ENCODE peak calls at places on chromosomes 4 and X, in six cellular contexts. Z, T, W, B, P and E are unnamed samples.
A peak's percentile ranks its signal among the peaks of the same experiment; 100 is the strongest.

GRCh38 chr4:36823199-36823967 is 421.2 kb upstream of the NWD2 start:
- DNase-seq in Z (no peak), T (no peak), W (peak; percentile 2), B (no peak), P (no peak), E (no peak)

GRCh38 chrX:72396117-72396516 is 90.4 kb upstream of the CITED1 start:
- DNase-seq in Z (no peak), T (no peak), W (no peak), B (no peak), P (no peak), E (no peak)

GRCh38 chr4:183971938-183972490 is 66.9 kb downstream of the STOX2 start:
- DNase-seq in Z (no peak), T (peak; percentile 47), W (no peak), B (no peak), P (no peak), E (no peak)

GRCh38 chr4:96670381-96670780 is 830.5 kb downstream of the PDHA2 start:
- DNase-seq in Z (no peak), T (no peak), W (no peak), B (no peak), P (no peak), E (no peak)

GRCh38 chr4:154349829-154350228 is 141.8 kb downstream of the DCHS2 start:
- DNase-seq in Z (no peak), T (no peak), W (no peak), B (no peak), P (no peak), E (no peak)

GRCh38 chr4:133146574-133147198 is 2.4 kb upstream of the PCDH10 start:
- DNase-seq in Z (no peak), T (no peak), W (peak; percentile 53), B (peak; percentile 72), P (peak; percentile 76), E (peak; percentile 77)

GRCh38 chrX:30196322-30196721 is 19.0 kb upstream of the MAGEB2 start:
- DNase-seq in Z (no peak), T (no peak), W (peak; percentile 4), B (no peak), P (no peak), E (no peak)

GRCh38 chrX:153871451-153871850 is 14.5 kb downstream of the L1CAM start:
- DNase-seq in Z (no peak), T (no peak), W (no peak), B (no peak), P (no peak), E (peak; percentile 49)

GRCh38 chr4:98873059-98873458 is 55.9 kb downstream of the EIF4E start:
- DNase-seq in Z (no peak), T (no peak), W (peak; percentile 63), B (no peak), P (no peak), E (no peak)

GRCh38 chrX:153635788-153636668 is 11.0 kb upstream of the DUSP9 start:
- DNase-seq in Z (no peak), T (no peak), W (no peak), B (no peak), P (no peak), E (no peak)

GRCh38 chr4:24042094-24042493 is 152.2 kb upstream of the PPARGC1A start:
- DNase-seq in Z (no peak), T (no peak), W (peak; percentile 85), B (no peak), P (no peak), E (no peak)

GRCh38 chr4:114694770-114695169 is 96.2 kb downstream of the UGT8 start:
- DNase-seq in Z (no peak), T (no peak), W (peak; percentile 23), B (no peak), P (no peak), E (no peak)

GRCh38 chr4:51844157-51845054 is 1.5 kb downstream of the DCUN1D4 start:
- DNase-seq in Z (peak; percentile 93), T (peak; percentile 93), W (peak; percentile 90), B (peak; percentile 97), P (peak; percentile 91), E (peak; percentile 86)

GRCh38 chr4:81491943-81492342 is 20.2 kb upstream of the RASGEF1B start:
- DNase-seq in Z (no peak), T (no peak), W (no peak), B (no peak), P (no peak), E (no peak)

GRCh38 chr4:145501051-145501660 is 19.5 kb downstream of the SMAD1 start:
- DNase-seq in Z (no peak), T (no peak), W (no peak), B (no peak), P (no peak), E (no peak)

GRCh38 chrX:426881-427280 is 40.2 kb upstream of the PPP2R3B start:
- DNase-seq in Z (no peak), T (no peak), W (peak; percentile 13), B (no peak), P (no peak), E (no peak)

GRCh38 chr4:54898941-54899340 is 226.5 kb downstream of the KDR start:
- DNase-seq in Z (no peak), T (no peak), W (peak; percentile 52), B (no peak), P (no peak), E (no peak)

GRCh38 chr4:63777571-63777970 is 631.7 kb downstream of the TECRL start:
- DNase-seq in Z (no peak), T (no peak), W (no peak), B (no peak), P (no peak), E (no peak)

GRCh38 chr4:152165146-152165545 is 370.7 kb downstream of the FBXW7 start:
- DNase-seq in Z (no peak), T (no peak), W (peak; percentile 39), B (no peak), P (no peak), E (no peak)

GRCh38 chr4:41880840-41881831 is 54.1 kb upstream of the TMEM33 start:
- DNase-seq in Z (no peak), T (no peak), W (no peak), B (no peak), P (no peak), E (peak; percentile 49)

GRCh38 chrX:2176274-2176673 is 324.5 kb downstream of the DHRSX start:
- DNase-seq in Z (no peak), T (no peak), W (no peak), B (no peak), P (no peak), E (no peak)

DNA sequence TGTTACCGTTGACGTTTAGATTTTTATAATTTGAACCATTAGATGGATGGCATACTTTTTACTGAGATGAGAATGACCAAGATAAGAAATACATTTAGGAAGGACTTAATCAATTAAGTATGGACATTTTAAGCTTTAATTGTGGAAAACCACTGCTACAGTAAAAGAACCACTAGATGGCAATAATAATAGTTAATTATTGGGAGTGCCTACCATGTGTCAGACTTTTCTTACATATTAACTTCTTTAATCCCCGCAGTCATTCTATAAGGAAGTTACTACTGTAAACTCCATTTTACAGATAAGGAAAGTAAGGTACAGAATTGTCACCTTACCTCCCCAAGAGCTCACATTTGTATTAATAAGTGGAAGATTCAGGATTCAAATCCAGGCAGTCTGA is 48.5 kb upstream of the MYOZ2 start:
- DNase-seq in Z (no peak), T (no peak), W (no peak), B (no peak), P (no peak), E (no peak)
- TF ChIP-seq CTCF in Z (peak; percentile 30), T (peak; percentile 49), W (no peak), B (no peak), P (peak; percentile 16), E (no peak)

GRCh38 chrX:145549476-145549875 is 268.2 kb upstream of the SLITRK2 start:
- DNase-seq in Z (no peak), T (no peak), W (no peak), B (no peak), P (no peak), E (no peak)

DNA sequence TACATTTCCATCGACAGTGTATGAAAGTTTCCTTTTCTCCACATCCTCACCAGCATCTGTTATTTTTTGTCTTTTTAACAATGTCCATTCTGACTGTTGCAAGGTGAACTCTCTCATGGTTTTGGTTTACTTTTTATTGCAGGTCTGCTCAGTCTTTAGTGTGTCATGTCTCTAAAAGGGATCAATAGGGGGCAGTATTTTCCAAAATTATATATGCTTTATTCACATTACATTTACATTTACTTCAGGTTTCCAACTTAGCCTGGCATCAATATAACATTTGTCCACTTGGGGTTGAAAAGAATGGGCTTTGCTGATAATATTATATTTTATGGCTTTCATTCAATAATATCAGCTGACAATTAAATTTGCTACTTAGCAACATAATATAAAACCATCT is 265.0 kb upstream of the SLITRK2 start:
- DNase-seq in Z (no peak), T (no peak), W (no peak), B (no peak), P (no peak), E (no peak)
- TF ChIP-seq CTCF in Z (no peak), T (no peak), W (no peak), B (no peak), P (peak; percentile 54), E (peak; percentile 6)

GRCh38 chrX:75623535-75623934 is 100.7 kb upstream of the ZDHHC15 start:
- DNase-seq in Z (no peak), T (no peak), W (no peak), B (no peak), P (no peak), E (no peak)
- TF ChIP-seq CTCF in Z (no peak), T (peak; percentile 46), W (no peak), B (no peak), P (peak; percentile 61), E (peak; percentile 18)

GRCh38 chr4:69064391-69064790 is 31.9 kb upstream of the UGT2B7 start:
- DNase-seq in Z (no peak), T (no peak), W (no peak), B (no peak), P (no peak), E (no peak)

GRCh38 chr4:69056921-69057562 is 39.2 kb upstream of the UGT2B7 start:
- DNase-seq in Z (no peak), T (no peak), W (peak; percentile 37), B (no peak), P (no peak), E (no peak)

GRCh38 chr4:69057620-69058409 is 38.5 kb upstream of the UGT2B7 start:
- DNase-seq in Z (no peak), T (no peak), W (peak; percentile 30), B (no peak), P (no peak), E (no peak)

GRCh38 chr4:69058410-69059059 is 37.7 kb upstream of the UGT2B7 start:
- DNase-seq in Z (no peak), T (no peak), W (no peak), B (no peak), P (no peak), E (no peak)

GRCh38 chr4:69060651-69061308 is 35.5 kb upstream of the UGT2B7 start:
- DNase-seq in Z (no peak), T (no peak), W (no peak), B (no peak), P (no peak), E (no peak)
- TF ChIP-seq CTCF in Z (no peak), T (no peak), W (no peak), B (no peak), P (no peak), E (no peak)

GRCh38 chrX:49250066-49250465 is 14.4 kb downstream of the FOXP3 start:
- DNase-seq in Z (no peak), T (no peak), W (no peak), B (no peak), P (no peak), E (no peak)
- TF ChIP-seq CTCF in Z (no peak), T (no peak), W (no peak), B (no peak), P (no peak), E (no peak)